ENCODE peak calls at places on chromosomes 5 and 9, in five cellular contexts. N is neural progenitor cell, B is HFF-Myc, K is choroid plexus epithelial cell, V is lower leg skin. I is an unnamed sample.

GRCh38 chr5:146284016-146284415 is 54.6 kb upstream of the POU4F3 start:
- DNase-seq in N (no peak), B (no peak), K (no peak), V (no peak), I (no peak)

GRCh38 chr9:110875275-110875674 is 163.0 kb downstream of the LPAR1 start:
- DNase-seq in N (peak; percentile 44), B (no peak), K (no peak), V (peak; percentile 52), I (no peak)

GRCh38 chr9:37931586-37931985 is 27.7 kb upstream of the SLC25A51 start:
- DNase-seq in N (no peak), B (no peak), K (peak; percentile 27), V (no peak), I (peak; percentile 29)

GRCh38 chr9:92266486-92266885 is 27.0 kb downstream of the IARS1 start:
- DNase-seq in N (no peak), B (no peak), K (peak; percentile 45), V (no peak), I (no peak)

GRCh38 chr9:11558043-11558442 is 945.2 kb upstream of the PTPRD start:
- DNase-seq in N (peak; percentile 2), B (no peak), K (no peak), V (no peak), I (no peak)

GRCh38 chr5:177500685-177501522 is 3.5 kb upstream of the PDLIM7 start:
- DNase-seq in N (peak; percentile 95), B (peak; percentile 67), K (peak; percentile 91), V (peak; percentile 83), I (peak; percentile 82)

GRCh38 chr9:133387680-133388079 is 11.5 kb downstream of the STKLD1 start:
- DNase-seq in N (no peak), B (no peak), K (no peak), V (no peak), I (no peak)

GRCh38 chr5:107554776-107555424 is 115.8 kb downstream of the EFNA5 start:
- DNase-seq in N (no peak), B (no peak), K (no peak), V (no peak), I (no peak)

DNA sequence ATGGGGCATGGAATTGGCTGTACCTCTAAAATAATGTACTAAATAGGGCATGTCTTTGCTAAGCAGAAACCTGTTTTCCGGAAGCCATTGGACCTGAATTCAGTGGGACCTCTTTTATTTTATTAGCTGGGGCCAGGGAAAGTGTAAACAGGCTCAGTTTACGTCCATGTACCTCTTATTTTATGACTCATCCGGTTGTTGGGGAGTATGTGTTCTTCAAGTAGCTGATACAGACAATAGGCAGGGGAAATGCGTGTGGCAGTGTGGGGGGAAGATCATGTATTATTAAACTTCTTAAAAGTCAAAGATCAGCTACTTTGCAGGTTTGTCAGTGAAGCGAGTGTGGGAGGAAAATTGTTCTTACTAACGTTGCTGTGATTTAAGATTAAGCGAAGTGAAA is 1.4 kb upstream of the GDNF start:
- DNase-seq in N (no peak), B (no peak), K (no peak), V (no peak), I (no peak)
- H3K4me3 ChIP-seq in N (no peak overlapping the region), B (no peak overlapping the region), K (no peak overlapping the region), V (no peak overlapping the region), I (no peak overlapping the region)

DNA sequence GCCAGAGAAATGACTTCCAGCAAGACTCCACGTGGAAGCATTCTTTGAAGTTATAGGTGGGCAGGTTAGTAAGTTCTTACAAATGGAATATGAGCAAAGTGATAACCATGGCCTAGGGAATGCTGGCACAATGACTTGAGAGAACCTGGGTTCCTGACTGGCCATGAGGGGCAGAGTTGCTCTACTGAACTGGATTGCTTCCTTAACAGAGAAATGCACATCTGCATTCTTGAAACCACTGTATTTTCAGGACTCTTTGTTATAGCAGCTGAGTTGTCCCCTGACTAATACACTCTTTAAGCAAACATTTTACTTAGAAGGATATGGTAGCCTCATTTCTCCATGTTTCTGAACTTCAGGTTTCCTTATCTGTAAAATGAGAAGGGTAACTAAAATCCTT is 108.3 kb upstream of the GNA14 start:
- DNase-seq in N (no peak), B (no peak), K (no peak), V (no peak), I (no peak)
- TF ChIP-seq CTCF in N (no peak), B (no peak), K (no peak), V (no peak), I (no peak)

DNA sequence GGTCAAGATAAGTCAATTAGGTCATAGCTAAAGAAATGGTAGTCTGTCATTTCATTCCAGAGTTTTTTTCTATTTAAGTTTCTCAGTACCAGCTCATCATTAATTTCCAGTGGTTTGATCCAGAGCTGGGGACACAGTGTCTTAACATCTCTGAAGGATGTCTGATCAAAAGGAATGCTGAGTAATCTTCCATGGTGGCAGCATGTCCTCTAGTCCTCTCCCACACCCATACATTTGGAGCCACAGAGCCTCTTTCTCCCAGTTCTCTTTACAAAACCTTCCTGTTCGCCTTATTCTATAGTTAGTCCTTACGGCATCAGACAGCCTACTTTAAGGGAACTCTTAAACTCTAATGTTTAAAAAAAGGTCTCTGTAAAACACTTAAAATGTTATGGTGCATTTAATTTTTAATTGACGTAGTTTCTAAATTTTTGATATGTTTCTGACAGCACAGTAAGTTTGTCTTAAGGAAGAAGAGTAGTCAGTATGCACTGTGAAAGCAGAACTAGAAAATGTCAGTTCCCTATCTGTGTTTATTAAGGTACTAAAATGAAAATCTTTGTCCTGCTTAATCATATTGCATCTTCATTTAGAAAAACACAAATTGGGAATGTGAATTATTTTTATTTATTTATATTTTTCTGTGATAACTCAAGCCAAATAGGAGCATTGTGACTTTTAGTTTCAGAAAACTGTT is 96.8 kb downstream of the INIP start:
- DNase-seq in N (no peak), B (no peak), K (no peak), V (no peak), I (no peak)
- H3K4me3 ChIP-seq in N (no peak overlapping the region), B (no peak overlapping the region), K (no peak overlapping the region), V (no peak overlapping the region), I (no peak overlapping the region)

DNA sequence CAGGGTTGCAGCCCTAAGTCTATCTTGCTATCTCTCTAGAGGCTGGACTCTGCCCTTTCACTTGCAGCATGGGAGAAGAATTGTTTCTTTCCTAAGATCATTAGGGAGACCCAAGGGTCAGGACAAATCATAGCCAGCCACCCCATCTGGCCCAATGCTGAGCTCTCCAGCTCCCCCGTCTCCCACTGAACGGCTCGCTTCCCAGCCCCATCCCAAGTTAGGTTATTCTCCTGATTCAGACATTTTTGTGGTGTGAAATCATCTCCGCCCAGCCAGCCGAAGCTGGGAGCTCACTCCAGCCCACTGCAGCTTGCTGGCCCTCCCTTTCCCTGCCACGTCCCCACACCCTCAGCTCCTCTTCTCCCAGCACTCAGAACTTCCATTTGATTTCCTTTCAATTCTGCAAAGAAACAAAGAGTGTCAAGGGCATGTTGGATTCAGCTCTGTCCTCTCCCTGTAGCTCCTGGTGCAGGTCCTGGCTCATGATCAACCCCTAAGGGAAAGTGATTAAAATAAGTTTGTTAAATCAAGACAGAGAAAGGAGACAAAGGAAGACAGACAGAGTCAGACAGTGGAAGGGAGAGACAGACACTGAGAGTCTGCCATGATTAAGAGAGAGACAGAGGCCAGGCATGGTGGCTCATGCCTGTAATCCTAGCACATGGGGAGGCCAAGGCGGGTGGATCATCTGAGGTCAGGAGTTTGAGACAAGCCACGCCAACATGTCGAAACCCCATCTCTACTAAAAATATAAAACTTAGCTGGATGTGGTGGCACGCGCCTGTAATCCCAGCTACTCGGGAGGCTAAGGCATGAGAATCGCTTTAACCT is 12.6 kb upstream of the SPARC start:
- DNase-seq in N (no peak), B (peak; percentile 92), K (peak; percentile 98), V (no peak), I (peak; percentile 98)
- TF ChIP-seq CTCF in N (no peak), B (no peak), K (no peak), V (no peak), I (no peak)

GRCh38 chr9:113521693-113522260 is 58.2 kb downstream of the RGS3 start:
- DNase-seq in N (no peak), B (no peak), K (no peak), V (no peak), I (no peak)
- H3K4me3 ChIP-seq in N (no peak overlapping the region), B (no peak overlapping the region), K (no peak overlapping the region), V (no peak overlapping the region), I (no peak overlapping the region)